ENCODE peak calls at places on chromosomes 12 and 14, in five cellular contexts. P is fibroblast of mammary gland, F is heart right ventricle, M is WTC11, N is astrocyte of the spinal cord. S is an unnamed sample.

GRCh38 chr14:82779301-82779700 is 1245.6 kb upstream of the SEL1L start:
- DNase-seq in N (no peak), M (no peak), F (no peak), P (no peak), S (no peak)

GRCh38 chr12:95699579-95699978 is 91.0 kb downstream of the NTN4 start:
- DNase-seq in M (no peak), F (no peak), P (no peak), N (no peak), S (no peak)

GRCh38 chr12:29710104-29710503 is 73.6 kb downstream of the TMTC1 start:
- DNase-seq in F (peak; percentile 31), M (peak; percentile 41), N (peak; percentile 15), P (peak; percentile 23), S (no peak)

GRCh38 chr12:130879212-130879686 is 7.4 kb downstream of the RAN start:
- DNase-seq in M (no peak), P (no peak), F (no peak), N (no peak), S (peak; percentile 80)

GRCh38 chr14:105805701-105806100 is 279.3 kb downstream of the TMEM121 start:
- DNase-seq in N (no peak), M (no peak), P (no peak), F (no peak), S (no peak)

GRCh38 chr14:99982449-99983250 is 82.6 kb upstream of the EVL start:
- DNase-seq in N (peak; percentile 63), P (peak; percentile 75), F (no peak), M (peak; percentile 52), S (peak; percentile 75)

GRCh38 chr12:117227000-117227653 is 36.9 kb upstream of the FBXO21 start:
- DNase-seq in P (no peak), N (no peak), M (peak; percentile 29), F (no peak), S (no peak)

GRCh38 chr12:6868211-6869048 is 1.1 kb downstream of the TPI1 start:
- DNase-seq in N (peak; percentile 26), M (no peak), F (no peak), P (peak; percentile 31), S (no peak)

GRCh38 chr12:71465794-71466193 is 26.2 kb downstream of the LGR5 start:
- DNase-seq in P (no peak), F (no peak), M (no peak), N (no peak), S (no peak)

GRCh38 chr14:104650981-104651875 is 38.2 kb upstream of the INF2 start:
- DNase-seq in N (no peak), M (no peak), F (no peak), P (no peak), S (no peak)

GRCh38 chr14:76323331-76324050 is 52.4 kb upstream of the ESRRB start:
- DNase-seq in N (no peak), M (no peak), F (no peak), P (no peak), S (no peak)
- TF ChIP-seq CTCF in N (no peak), M (no peak), F (no peak), P (no peak), S (no peak)

DNA sequence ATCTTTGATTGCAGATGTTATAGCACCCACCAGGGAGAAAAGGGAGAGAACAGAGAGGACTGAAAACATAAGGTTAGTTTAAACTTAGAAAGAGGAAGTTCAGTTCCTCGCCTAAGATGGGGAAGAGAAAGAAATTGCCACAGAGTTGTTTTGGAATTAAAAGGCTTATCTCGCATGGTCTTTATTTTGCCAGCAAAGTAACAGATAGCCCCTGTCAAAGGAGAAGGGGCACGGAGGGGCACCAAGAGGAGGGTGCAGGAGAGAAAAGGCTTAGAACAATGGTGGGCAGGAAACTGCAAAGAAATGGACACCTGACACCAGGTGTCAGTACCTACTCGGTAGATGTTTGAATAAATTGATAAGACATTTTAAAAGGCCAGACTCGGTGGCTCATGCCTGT is 17.8 kb upstream of the OXA1L start:
- DNase-seq in P (no peak), N (no peak), M (no peak), F (no peak), S (peak; percentile 41)
- TF ChIP-seq CTCF in P (no peak), N (no peak), M (no peak), F (no peak), S (peak; percentile 11)

GRCh38 chr12:48980389-48980952 is 2.3 kb downstream of the WNT1 start:
- DNase-seq in N (no peak), P (no peak), M (peak; percentile 76), F (no peak), S (peak; percentile 56)

GRCh38 chr12:48981757-48982157 is 3.6 kb downstream of the WNT1 start:
- DNase-seq in M (no peak), F (no peak), N (no peak), P (no peak), S (no peak)

GRCh38 chr12:48979602-48980388 is 1.7 kb downstream of the WNT1 start:
- DNase-seq in N (no peak), F (no peak), P (no peak), M (peak; percentile 31), S (peak; percentile 66)

GRCh38 chr12:48982397-48983080 is 4.4 kb downstream of the WNT1 start:
- DNase-seq in F (no peak), M (no peak), P (no peak), N (no peak), S (no peak)

GRCh38 chr12:48980953-48981756 is 3.0 kb downstream of the WNT1 start:
- DNase-seq in P (no peak), F (no peak), M (peak; percentile 65), N (no peak), S (peak; percentile 56)
- TF ChIP-seq CTCF in P (no peak), F (peak; percentile 7), M (peak; percentile 8), N (no peak), S (peak; percentile 18)

GRCh38 chr12:27119797-27120196 is 37.4 kb upstream of the C12orf71 start:
- DNase-seq in P (no peak), M (peak; percentile 28), F (no peak), N (no peak), S (no peak)

GRCh38 chr12:27123642-27124041 is 41.3 kb upstream of the C12orf71 start:
- DNase-seq in F (no peak), P (peak; percentile 43), N (no peak), M (no peak), S (peak; percentile 12)
- TF ChIP-seq CTCF in F (no peak), P (peak; percentile 21), N (no peak), M (no peak), S (peak; percentile 30)

DNA sequence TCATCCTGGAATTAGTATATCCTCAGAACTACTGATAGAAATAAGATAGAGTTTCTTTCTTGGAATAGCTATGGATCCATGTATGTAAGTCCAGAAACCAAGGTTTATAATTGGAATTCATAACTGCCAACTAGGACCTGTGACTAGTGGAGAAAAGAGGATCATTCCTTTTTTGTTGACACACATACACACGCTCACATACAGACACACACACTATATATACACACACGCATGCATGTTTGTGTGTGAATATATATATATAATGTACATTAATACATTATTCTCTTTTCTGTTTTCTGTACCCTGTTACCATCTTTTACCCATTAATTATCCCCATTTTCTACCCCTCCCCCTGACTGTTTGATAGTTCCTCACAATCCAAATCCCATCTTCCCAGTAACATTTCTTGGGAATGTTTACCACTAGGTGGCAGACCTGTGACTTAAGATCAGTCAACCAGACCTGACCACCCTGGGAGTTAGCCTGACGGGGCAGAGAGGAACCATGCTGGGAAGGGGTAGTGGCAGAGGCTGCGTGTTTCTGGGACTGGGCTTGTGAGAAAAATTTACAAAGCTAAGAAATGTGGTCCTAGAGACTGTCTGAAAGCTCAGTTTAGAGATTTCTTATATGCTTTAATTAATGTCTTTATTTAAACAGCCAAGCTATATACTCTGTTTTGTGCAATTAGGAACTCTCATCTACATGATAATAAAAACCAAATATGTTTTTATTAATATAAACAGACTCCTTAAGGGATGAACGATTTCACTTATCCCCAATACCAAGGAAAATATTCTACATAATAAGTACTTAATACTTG is 308.0 kb downstream of the PPFIA2 start:
- DNase-seq in P (peak; percentile 78), M (peak; percentile 70), N (peak; percentile 77), F (no peak), S (no peak)
- TF ChIP-seq CTCF in P (peak; percentile 70), M (peak; percentile 38), N (peak; percentile 64), F (peak; percentile 50), S (peak; percentile 46)

GRCh38 chr14:36238666-36239363 is 62.3 kb upstream of the PTCSC3 start:
- DNase-seq in P (peak; percentile 92), F (no peak), N (peak; percentile 44), M (no peak), S (no peak)

GRCh38 chr14:36243183-36243582 is 66.7 kb upstream of the PTCSC3 start:
- DNase-seq in P (no peak), F (no peak), N (no peak), M (no peak), S (no peak)

GRCh38 chr14:36245223-36245622 is 68.7 kb upstream of the PTCSC3 start:
- DNase-seq in M (no peak), P (no peak), F (no peak), N (no peak), S (no peak)

DNA sequence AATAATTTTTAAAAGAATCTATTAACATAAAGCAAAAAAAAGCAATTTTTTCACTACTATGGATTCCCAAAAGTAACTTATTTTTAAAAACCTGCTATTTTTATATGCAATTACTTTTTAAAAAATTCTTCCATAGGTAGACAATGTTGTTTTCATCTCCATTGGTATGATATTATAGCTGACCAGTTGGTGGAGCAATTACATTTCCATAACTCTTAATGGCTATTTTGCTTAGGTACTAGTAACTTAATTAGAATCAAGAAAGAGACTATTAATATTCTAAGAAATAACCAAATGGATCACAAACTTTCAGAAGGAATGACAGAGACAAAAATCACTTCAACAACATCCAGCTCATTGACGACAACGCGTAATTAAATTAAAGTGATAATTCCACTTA is 64.7 kb upstream of the PTCSC3 start:
- DNase-seq in F (no peak), M (no peak), P (peak; percentile 7), N (no peak), S (no peak)
- TF ChIP-seq CTCF in F (no peak), M (no peak), P (peak; percentile 12), N (no peak), S (no peak)

S was measured in GM13977.